ENCODE peak calls at places on chromosomes 7 and 10, in nine cellular contexts. One of them, this sample, is unnamed.

GRCh38 chr7:12322287-12322902 is 81.3 kb downstream of the VWDE start:
- DNase-seq in right cardiac atrium: no peak
- DNase-seq in astrocyte of the spinal cord: peak
- DNase-seq in CD8-positive, alpha-beta memory T cell: no peak
- DNase-seq in vagina: no peak
- DNase-seq in H7: no peak
- DNase-seq in right lobe of liver: no peak
- DNase-seq in heart right ventricle: no peak
- DNase-seq in mucosa of descending colon: no peak
- DNase-seq in this sample: no peak

GRCh38 chr10:60433684-60434083 is 44.0 kb upstream of the ANK3 start:
- DNase-seq in right cardiac atrium: no peak
- DNase-seq in heart right ventricle: no peak
- DNase-seq in CD8-positive, alpha-beta memory T cell: no peak
- DNase-seq in mucosa of descending colon: no peak
- DNase-seq in vagina: no peak
- DNase-seq in H7: no peak
- DNase-seq in right lobe of liver: no peak
- DNase-seq in astrocyte of the spinal cord: peak
- DNase-seq in this sample: no peak

GRCh38 chr7:98282727-98283126 is 1.2 kb downstream of the BRI3 start:
- DNase-seq in right cardiac atrium: no peak
- DNase-seq in right lobe of liver: no peak
- DNase-seq in heart right ventricle: no peak
- DNase-seq in astrocyte of the spinal cord: peak
- DNase-seq in vagina: no peak
- DNase-seq in CD8-positive, alpha-beta memory T cell: no peak
- DNase-seq in mucosa of descending colon: no peak
- DNase-seq in H7: no peak
- DNase-seq in this sample: no peak

GRCh38 chr10:129755075-129756020 is 208.7 kb downstream of the EBF3 start:
- DNase-seq in astrocyte of the spinal cord: no peak
- DNase-seq in heart right ventricle: no peak
- DNase-seq in CD8-positive, alpha-beta memory T cell: no peak
- DNase-seq in H7: no peak
- DNase-seq in mucosa of descending colon: no peak
- DNase-seq in right lobe of liver: peak
- DNase-seq in right cardiac atrium: peak
- DNase-seq in vagina: peak
- DNase-seq in this sample: peak

GRCh38 chr7:11751807-11752389 is 80.1 kb downstream of the THSD7A start:
- DNase-seq in heart right ventricle: no peak
- DNase-seq in vagina: no peak
- DNase-seq in right cardiac atrium: no peak
- DNase-seq in H7: no peak
- DNase-seq in astrocyte of the spinal cord: no peak
- DNase-seq in CD8-positive, alpha-beta memory T cell: no peak
- DNase-seq in mucosa of descending colon: no peak
- DNase-seq in right lobe of liver: no peak
- DNase-seq in this sample: no peak

GRCh38 chr10:43316988-43317387 is 50.1 kb upstream of the RASGEF1A start:
- DNase-seq in heart right ventricle: no peak
- DNase-seq in H7: no peak
- DNase-seq in mucosa of descending colon: no peak
- DNase-seq in right cardiac atrium: no peak
- DNase-seq in vagina: no peak
- DNase-seq in astrocyte of the spinal cord: no peak
- DNase-seq in right lobe of liver: no peak
- DNase-seq in CD8-positive, alpha-beta memory T cell: no peak
- DNase-seq in this sample: no peak

GRCh38 chr7:129796186-129796775 is 156.5 kb downstream of the UBE2H start:
- DNase-seq in right cardiac atrium: no peak
- DNase-seq in heart right ventricle: no peak
- DNase-seq in vagina: no peak
- DNase-seq in H7: peak
- DNase-seq in right lobe of liver: no peak
- DNase-seq in CD8-positive, alpha-beta memory T cell: no peak
- DNase-seq in mucosa of descending colon: no peak
- DNase-seq in astrocyte of the spinal cord: no peak
- DNase-seq in this sample: no peak

GRCh38 chr7:145106001-145106400 is 270.1 kb upstream of the TPK1 start:
- DNase-seq in vagina: no peak
- DNase-seq in right cardiac atrium: peak
- DNase-seq in CD8-positive, alpha-beta memory T cell: no peak
- DNase-seq in mucosa of descending colon: no peak
- DNase-seq in H7: no peak
- DNase-seq in right lobe of liver: no peak
- DNase-seq in astrocyte of the spinal cord: no peak
- DNase-seq in heart right ventricle: no peak
- DNase-seq in this sample: no peak

GRCh38 chr10:72170263-72170662 is 45.5 kb upstream of the ANAPC16 start:
- DNase-seq in right cardiac atrium: no peak
- DNase-seq in astrocyte of the spinal cord: peak
- DNase-seq in heart right ventricle: no peak
- DNase-seq in right lobe of liver: no peak
- DNase-seq in vagina: no peak
- DNase-seq in CD8-positive, alpha-beta memory T cell: no peak
- DNase-seq in mucosa of descending colon: peak
- DNase-seq in H7: no peak
- DNase-seq in this sample: peak

GRCh38 chr7:157874870-157875229 is 538.0 kb downstream of the DNAJB6 start:
- DNase-seq in right cardiac atrium: no peak
- DNase-seq in H7: no peak
- DNase-seq in mucosa of descending colon: no peak
- DNase-seq in CD8-positive, alpha-beta memory T cell: no peak
- DNase-seq in heart right ventricle: no peak
- DNase-seq in vagina: no peak
- DNase-seq in astrocyte of the spinal cord: peak
- DNase-seq in right lobe of liver: no peak
- DNase-seq in this sample: no peak
- H3K4me3 ChIP-seq in right cardiac atrium: no peak
- H3K4me3 ChIP-seq in H7: no peak
- H3K4me3 ChIP-seq in mucosa of descending colon: no peak
- H3K4me3 ChIP-seq in CD8-positive, alpha-beta memory T cell: peak
- H3K4me3 ChIP-seq in heart right ventricle: no peak
- H3K4me3 ChIP-seq in vagina: no peak
- H3K4me3 ChIP-seq in astrocyte of the spinal cord: no peak
- H3K4me3 ChIP-seq in right lobe of liver: no peak
- H3K4me3 ChIP-seq in this sample: no peak

DNA sequence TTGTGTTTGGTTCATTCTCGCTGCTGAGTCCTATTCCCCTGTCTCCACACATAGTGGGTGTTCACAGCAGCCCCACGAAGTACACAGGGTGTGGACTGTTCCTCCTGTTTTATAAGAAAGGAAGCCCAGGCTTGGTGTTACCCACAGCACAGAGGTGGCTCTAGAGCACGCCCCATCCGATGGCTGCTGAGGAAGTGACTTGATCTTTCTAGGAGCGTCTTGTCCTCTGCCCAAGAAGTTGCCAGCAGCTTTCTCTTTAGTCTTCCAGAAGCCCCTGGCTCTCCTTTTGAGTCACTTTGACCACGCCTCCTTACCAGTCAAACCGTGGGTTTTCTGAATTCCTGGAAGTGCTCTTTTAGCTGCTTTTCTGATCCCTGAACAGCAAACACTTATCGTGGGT is 94.0 kb downstream of the GRK5 start:
- DNase-seq in right lobe of liver: no peak
- DNase-seq in astrocyte of the spinal cord: no peak
- DNase-seq in heart right ventricle: no peak
- DNase-seq in H7: no peak
- DNase-seq in right cardiac atrium: no peak
- DNase-seq in CD8-positive, alpha-beta memory T cell: peak
- DNase-seq in vagina: no peak
- DNase-seq in mucosa of descending colon: peak
- DNase-seq in this sample: no peak
- H3K4me3 ChIP-seq in right lobe of liver: no peak
- H3K4me3 ChIP-seq in astrocyte of the spinal cord: no peak
- H3K4me3 ChIP-seq in heart right ventricle: no peak
- H3K4me3 ChIP-seq in H7: no peak
- H3K4me3 ChIP-seq in right cardiac atrium: no peak
- H3K4me3 ChIP-seq in CD8-positive, alpha-beta memory T cell: peak
- H3K4me3 ChIP-seq in vagina: no peak
- H3K4me3 ChIP-seq in mucosa of descending colon: no peak
- H3K4me3 ChIP-seq in this sample: no peak

DNA sequence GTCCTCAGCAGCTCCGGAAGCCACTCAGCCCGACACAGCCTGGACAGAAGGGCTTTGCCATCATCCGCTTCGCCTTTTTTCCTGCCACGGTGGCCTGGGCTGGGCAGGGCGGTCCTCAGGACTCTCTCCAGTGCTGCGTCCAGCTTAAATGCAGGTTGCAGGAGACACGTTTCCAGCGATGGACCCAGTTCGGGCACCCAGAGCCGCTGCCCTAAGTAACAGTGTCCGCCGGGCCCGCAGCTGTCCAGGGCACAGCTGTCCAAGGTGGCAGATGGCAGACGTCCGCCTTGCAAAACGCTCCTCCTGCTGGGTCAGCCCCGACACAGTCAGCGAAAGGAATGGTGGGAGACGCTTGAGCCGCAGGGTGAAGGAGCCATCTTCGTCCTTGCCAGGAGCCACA is 37.0 kb upstream of the FOXL3 start:
- DNase-seq in vagina: no peak
- DNase-seq in mucosa of descending colon: peak
- DNase-seq in H7: no peak
- DNase-seq in right lobe of liver: no peak
- DNase-seq in CD8-positive, alpha-beta memory T cell: no peak
- DNase-seq in astrocyte of the spinal cord: no peak
- DNase-seq in right cardiac atrium: peak
- DNase-seq in heart right ventricle: no peak
- DNase-seq in this sample: no peak
- H3K4me3 ChIP-seq in vagina: no peak
- H3K4me3 ChIP-seq in mucosa of descending colon: no peak
- H3K4me3 ChIP-seq in H7: no peak
- H3K4me3 ChIP-seq in right lobe of liver: no peak
- H3K4me3 ChIP-seq in CD8-positive, alpha-beta memory T cell: no peak
- H3K4me3 ChIP-seq in astrocyte of the spinal cord: no peak
- H3K4me3 ChIP-seq in right cardiac atrium: no peak
- H3K4me3 ChIP-seq in heart right ventricle: no peak
- H3K4me3 ChIP-seq in this sample: no peak

DNA sequence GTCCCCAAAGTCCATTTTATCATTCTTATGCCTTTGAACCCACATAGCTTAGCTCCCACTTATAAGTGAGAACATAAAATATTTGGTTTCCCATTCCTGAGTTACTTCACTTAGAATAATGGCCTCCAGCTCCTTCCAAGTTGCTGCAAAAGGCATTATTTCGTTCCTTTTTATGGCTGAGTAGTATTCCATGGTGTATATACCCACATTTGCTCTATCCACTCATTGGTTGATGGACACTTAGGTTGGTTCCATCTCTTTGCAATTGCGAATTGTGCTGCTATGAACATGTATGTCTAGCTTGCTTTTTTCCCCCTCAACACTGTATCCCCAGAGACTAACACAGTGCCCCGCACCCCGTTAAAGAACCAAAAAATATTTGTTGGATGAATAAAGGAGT is 670 bp upstream of the CAPZA2 start:
- DNase-seq in astrocyte of the spinal cord: no peak
- DNase-seq in right cardiac atrium: no peak
- DNase-seq in CD8-positive, alpha-beta memory T cell: no peak
- DNase-seq in mucosa of descending colon: no peak
- DNase-seq in heart right ventricle: no peak
- DNase-seq in vagina: no peak
- DNase-seq in right lobe of liver: no peak
- DNase-seq in H7: no peak
- DNase-seq in this sample: no peak
- H3K4me3 ChIP-seq in astrocyte of the spinal cord: no peak
- H3K4me3 ChIP-seq in right cardiac atrium: no peak
- H3K4me3 ChIP-seq in CD8-positive, alpha-beta memory T cell: peak
- H3K4me3 ChIP-seq in mucosa of descending colon: no peak
- H3K4me3 ChIP-seq in heart right ventricle: no peak
- H3K4me3 ChIP-seq in vagina: peak
- H3K4me3 ChIP-seq in right lobe of liver: no peak
- H3K4me3 ChIP-seq in H7: no peak
- H3K4me3 ChIP-seq in this sample: peak

DNA sequence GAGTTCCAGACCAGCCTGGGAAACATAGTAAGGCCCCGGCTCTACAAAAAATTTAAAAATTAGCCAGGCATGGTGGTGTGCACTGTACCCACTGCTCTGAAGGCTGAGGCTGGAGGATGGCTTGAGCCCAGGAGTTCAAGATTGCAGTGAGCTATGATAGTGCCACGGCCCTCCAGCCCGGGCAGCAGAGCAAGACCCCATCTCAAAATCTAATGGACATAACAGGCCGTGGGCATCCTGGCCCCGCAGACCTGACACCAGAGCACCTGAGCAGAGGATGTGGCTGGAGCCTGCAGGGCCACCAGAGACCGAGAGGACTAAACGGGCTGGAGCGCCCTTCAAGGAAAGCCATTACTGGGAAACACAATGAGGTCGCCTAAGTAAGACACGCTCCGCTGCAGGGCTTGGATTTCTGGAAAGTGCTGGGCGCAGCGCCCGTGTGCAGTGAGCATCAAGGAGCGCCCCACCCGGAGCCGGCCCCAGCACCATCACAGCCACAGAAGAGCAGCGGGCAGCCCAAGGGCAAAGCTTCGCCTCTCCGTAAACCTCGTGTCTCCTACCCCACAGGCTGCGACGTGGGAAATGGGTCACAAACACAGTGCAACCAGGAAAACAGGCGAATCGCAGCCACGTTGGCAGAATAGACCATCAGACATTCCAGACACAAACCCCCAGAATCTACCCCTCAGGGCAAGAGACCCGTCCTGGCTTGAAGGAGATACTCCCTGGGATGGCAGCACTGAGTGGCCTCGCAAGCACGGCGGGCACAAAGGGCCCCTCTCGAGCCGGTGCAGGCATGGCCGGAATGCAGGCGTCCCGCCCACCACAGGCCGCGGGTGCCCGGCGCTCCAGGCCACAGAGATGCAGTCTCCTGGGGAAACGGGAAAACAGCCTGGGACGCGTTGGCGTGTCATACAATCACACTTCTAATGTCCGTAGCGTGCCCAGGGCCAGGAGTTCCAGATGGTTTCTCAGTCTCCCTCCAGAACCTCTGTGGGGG is 4.9 kb downstream of the RADIL start:
- DNase-seq in right cardiac atrium: no peak
- DNase-seq in heart right ventricle: no peak
- DNase-seq in astrocyte of the spinal cord: peak
- DNase-seq in mucosa of descending colon: no peak
- DNase-seq in H7: peak
- DNase-seq in CD8-positive, alpha-beta memory T cell: no peak
- DNase-seq in vagina: no peak
- DNase-seq in right lobe of liver: no peak
- DNase-seq in this sample: peak
- H3K4me3 ChIP-seq in right cardiac atrium: no peak
- H3K4me3 ChIP-seq in heart right ventricle: no peak
- H3K4me3 ChIP-seq in astrocyte of the spinal cord: no peak
- H3K4me3 ChIP-seq in mucosa of descending colon: no peak
- H3K4me3 ChIP-seq in H7: no peak
- H3K4me3 ChIP-seq in CD8-positive, alpha-beta memory T cell: no peak
- H3K4me3 ChIP-seq in vagina: no peak
- H3K4me3 ChIP-seq in right lobe of liver: no peak
- H3K4me3 ChIP-seq in this sample: no peak

This sample was measured in breast epithelium.